ENCODE peak calls at places on chromosomes 2 and 18, in seven cellular contexts. W is aorta, B is Peyer's patch, M is OCI-LY7, Z is mesendoderm, X is heart right ventricle, P is lung. U is an unnamed sample.

GRCh38 chr2:133360882-133361281 is 207.4 kb downstream of the NCKAP5 start:
- DNase-seq in W (no peak), B (no peak), M (no peak), Z (no peak), X (no peak), P (no peak), U (no peak)

GRCh38 chr2:158967114-158967730 is 1.2 kb upstream of the TANC1 start:
- DNase-seq in W (no peak), B (no peak), M (no peak), Z (peak), X (no peak), P (no peak), U (no peak)

GRCh38 chr2:100831158-100831715 is 11.3 kb downstream of the NPAS2 start:
- DNase-seq in W (no peak), B (no peak), M (no peak), Z (no peak), X (no peak), P (no peak), U (no peak)

GRCh38 chr2:149773006-149773405 is 185.4 kb upstream of the MMADHC start:
- DNase-seq in W (no peak), B (no peak), M (no peak), Z (no peak), X (no peak), P (no peak), U (no peak)

GRCh38 chr18:57441395-57441794 is 6.2 kb downstream of the ONECUT2 start:
- DNase-seq in W (no peak), B (no peak), M (no peak), Z (peak), X (no peak), P (no peak), U (no peak)

GRCh38 chr2:147051814-147052213 is 793.0 kb upstream of the ACVR2A start:
- DNase-seq in W (no peak), B (no peak), M (no peak), Z (no peak), X (no peak), P (no peak), U (no peak)

GRCh38 chr2:26816893-26817292 is 31.0 kb downstream of the CENPA start:
- DNase-seq in W (no peak), B (no peak), M (no peak), Z (peak), X (no peak), P (no peak), U (no peak)

GRCh38 chr2:29325544-29325943 is 210.3 kb downstream of the CLIP4 start:
- DNase-seq in W (no peak), B (no peak), M (no peak), Z (no peak), X (no peak), P (no peak), U (no peak)

GRCh38 chr2:201733544-201733943 is 35.1 kb upstream of the MPP4 start:
- DNase-seq in W (no peak), B (no peak), M (no peak), Z (no peak), X (no peak), P (no peak), U (no peak)

GRCh38 chr2:171210864-171211431 is 50.3 kb upstream of the TLK1 start:
- DNase-seq in W (no peak), B (peak), M (peak), Z (peak), X (no peak), P (no peak), U (no peak)

GRCh38 chr18:45255142-45255890 is 360.0 kb upstream of the SLC14A2 start:
- DNase-seq in W (no peak), B (peak), M (no peak), Z (peak), X (no peak), P (no peak), U (peak)

GRCh38 chr2:234329202-234329930 is 167.5 kb downstream of the ARL4C start:
- DNase-seq in W (no peak), B (no peak), M (no peak), Z (no peak), X (no peak), P (peak), U (no peak)

GRCh38 chr2:170396799-170397459 is 219.0 kb downstream of the MYO3B start:
- DNase-seq in W (no peak), B (no peak), M (peak), Z (peak), X (no peak), P (no peak), U (no peak)

GRCh38 chr2:9207641-9208301 is 1.2 kb downstream of the ASAP2 start:
- DNase-seq in W (no peak), B (peak), M (no peak), Z (peak), X (no peak), P (peak), U (no peak)

GRCh38 chr2:368386-368785 is 80.5 kb upstream of the ALKAL2 start:
- DNase-seq in W (no peak), B (no peak), M (no peak), Z (no peak), X (no peak), P (no peak), U (no peak)

GRCh38 chr2:190459881-190460280 is 51.7 kb downstream of the MFSD6 start:
- DNase-seq in W (no peak), B (no peak), M (no peak), Z (no peak), X (no peak), P (no peak), U (no peak)

GRCh38 chr2:23429036-23429435 is 44.1 kb downstream of the KLHL29 start:
- DNase-seq in W (no peak), B (no peak), M (no peak), Z (no peak), X (no peak), P (no peak), U (no peak)

GRCh38 chr18:75211002-75211621 is 515 bp downstream of the TSHZ1 start:
- DNase-seq in W (no peak), B (peak), M (peak), Z (peak), X (no peak), P (no peak), U (no peak)

GRCh38 chr2:37529830-37530452 is 141.5 kb downstream of the CDC42EP3 start:
- DNase-seq in W (no peak), B (no peak), M (no peak), Z (no peak), X (no peak), P (no peak), U (no peak)

GRCh38 chr2:177393381-177393780 is 808 bp downstream of the AGPS start:
- DNase-seq in W (no peak), B (no peak), M (no peak), Z (peak), X (no peak), P (no peak), U (no peak)

GRCh38 chr2:2656046-2656715 is 325.1 kb upstream of the MYT1L start:
- DNase-seq in W (peak), B (no peak), M (no peak), Z (no peak), X (no peak), P (no peak), U (no peak)

GRCh38 chr2:108919571-108920373 is 69.2 kb downstream of the EDAR start:
- DNase-seq in W (peak), B (peak), M (no peak), Z (no peak), X (no peak), P (no peak), U (no peak)

DNA sequence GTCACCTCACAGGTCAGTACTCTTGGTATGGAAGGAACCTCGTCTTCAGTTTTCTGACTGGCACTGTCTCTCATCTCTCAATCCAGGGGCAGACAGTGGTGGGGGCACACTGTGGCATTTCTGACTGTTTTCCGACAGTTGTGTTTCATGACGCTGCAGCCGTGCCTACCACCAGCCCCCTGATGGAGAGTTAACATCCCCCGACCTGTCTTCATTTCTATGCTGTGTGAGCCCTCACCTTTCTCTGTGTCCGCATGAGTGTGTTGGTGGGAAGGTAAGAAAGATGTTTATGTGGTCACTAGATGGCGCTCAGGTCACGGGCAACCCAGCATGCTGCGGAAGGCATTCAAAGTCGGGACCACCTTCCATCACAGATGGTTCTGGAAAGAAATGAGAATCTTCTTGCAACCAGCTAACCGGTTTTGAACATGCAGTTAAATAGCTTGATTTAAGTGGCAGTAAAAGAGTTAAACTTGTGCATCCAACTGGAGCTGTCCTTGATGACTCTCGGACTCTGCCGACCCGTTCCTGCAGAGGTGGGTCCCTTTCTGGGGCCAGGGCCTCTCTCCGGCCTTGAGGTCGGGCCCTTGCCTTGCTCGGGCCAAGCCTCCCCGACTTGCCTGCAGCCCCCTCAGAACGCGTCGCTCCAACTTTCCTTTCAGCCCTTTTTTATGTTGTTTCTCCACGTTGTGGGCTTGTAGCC is 92.4 kb downstream of the DYSF start:
- DNase-seq in W (peak), B (peak), M (peak), Z (peak), X (peak), P (no peak), U (no peak)
- H3K4me3 ChIP-seq in W (no peak), B (no peak), M (peak), Z (no peak), X (no peak), P (no peak), U (no peak)

DNA sequence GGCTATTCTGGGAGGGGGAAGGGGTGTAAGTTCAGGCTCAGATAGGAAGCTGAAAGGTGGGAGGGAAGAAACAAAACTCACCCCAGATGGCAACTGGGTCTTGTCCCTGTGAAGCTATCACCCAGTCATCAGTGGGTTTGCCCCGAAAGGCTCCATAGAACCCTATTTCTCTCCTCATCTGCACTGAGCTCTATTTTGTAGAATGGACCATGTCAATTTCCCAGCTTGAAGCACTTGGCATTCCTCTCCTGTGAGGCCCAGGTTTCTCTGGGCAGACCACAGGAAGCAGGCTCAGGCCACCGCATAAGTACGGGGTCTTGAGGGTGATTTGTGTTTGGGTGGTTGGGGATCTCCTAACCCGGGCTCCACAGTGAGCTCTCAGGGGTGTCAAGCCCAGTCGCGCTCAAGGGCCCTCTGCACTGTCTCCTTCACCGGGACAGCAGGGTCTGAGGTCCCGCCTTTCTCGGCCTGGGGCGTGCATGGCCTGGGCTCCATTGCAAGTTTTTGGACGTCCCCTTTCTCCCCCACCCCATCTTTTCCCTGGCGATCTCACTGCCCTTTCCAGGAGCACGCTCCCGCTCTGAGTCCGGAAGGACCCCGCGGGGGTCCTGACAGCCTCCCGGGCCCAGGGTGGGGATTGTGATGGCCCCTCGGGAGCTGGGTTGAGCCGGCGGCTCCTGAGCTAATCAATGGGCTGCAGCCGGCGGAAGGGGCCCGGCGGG is 27.3 kb upstream of the NOTO start:
- DNase-seq in W (no peak), B (no peak), M (no peak), Z (peak), X (no peak), P (no peak), U (no peak)
- H3K4me3 ChIP-seq in W (no peak), B (peak), M (no peak), Z (peak), X (peak), P (no peak), U (peak)

GRCh38 chr2:237857791-237858190 is 1.6 kb upstream of the RAMP1 start:
- DNase-seq in W (no peak), B (no peak), M (no peak), Z (no peak), X (no peak), P (no peak), U (no peak)

GRCh38 chr2:237859082-237859433 is 365 bp upstream of the RAMP1 start:
- DNase-seq in W (no peak), B (no peak), M (no peak), Z (peak), X (no peak), P (no peak), U (no peak)

GRCh38 chr2:237860273-237860935 is 981 bp downstream of the RAMP1 start:
- DNase-seq in W (peak), B (no peak), M (no peak), Z (no peak), X (no peak), P (no peak), U (no peak)

GRCh38 chr2:237859533-237860272 is at the start of gene RAMP1:
- DNase-seq in W (peak), B (no peak), M (no peak), Z (peak), X (no peak), P (no peak), U (no peak)

GRCh38 chr2:237858294-237859081 is 935 bp upstream of the RAMP1 start:
- DNase-seq in W (peak), B (peak), M (peak), Z (peak), X (peak), P (peak), U (peak)
- H3K4me3 ChIP-seq in W (no peak), B (no peak), M (no peak), Z (no peak), X (peak), P (no peak), U (no peak)

DNA sequence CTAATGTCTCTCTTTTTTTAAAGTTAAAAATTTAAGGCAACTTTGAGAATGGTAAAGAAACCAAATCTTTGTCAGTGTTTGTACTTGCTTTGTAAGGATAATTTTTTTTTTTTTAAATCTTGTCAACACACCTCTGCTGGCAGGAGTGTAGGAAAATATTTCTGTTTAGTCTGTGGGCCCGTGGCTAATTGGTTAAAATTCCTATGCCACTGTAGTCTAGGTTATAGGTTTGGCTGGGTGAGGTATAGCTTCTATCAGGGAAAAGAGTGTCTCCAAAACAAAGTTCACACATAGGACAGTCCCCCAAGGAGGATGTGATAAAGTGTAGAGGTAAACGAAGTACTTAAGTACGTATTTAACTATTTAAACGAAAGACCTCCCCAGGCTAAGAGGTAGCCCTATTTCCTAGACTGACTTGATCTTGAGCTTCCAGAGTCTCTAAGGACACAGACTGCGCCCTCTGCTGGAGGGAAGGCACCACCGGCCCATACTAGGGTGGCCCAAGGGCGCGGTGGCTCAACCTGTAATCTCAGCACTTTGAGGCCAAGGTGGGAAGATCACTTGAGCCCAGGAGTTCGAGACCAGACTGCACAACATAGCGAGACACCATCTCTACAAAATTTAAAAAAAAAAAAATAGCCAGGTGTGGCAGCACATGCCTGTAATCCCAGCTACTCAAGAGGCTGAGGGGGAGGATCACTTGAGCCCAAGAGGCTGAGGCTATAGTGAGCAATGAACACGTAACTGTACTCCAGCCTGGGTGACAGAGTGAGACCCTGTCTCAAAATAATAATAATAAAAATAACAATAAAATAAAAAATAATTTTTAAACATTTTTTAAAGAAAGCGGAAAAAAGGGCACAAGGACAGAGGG is 8.9 kb downstream of the TEX44 start:
- DNase-seq in W (peak), B (peak), M (peak), Z (peak), X (peak), P (peak), U (no peak)
- H3K4me3 ChIP-seq in W (no peak), B (no peak), M (no peak), Z (no peak), X (no peak), P (no peak), U (no peak)

DNA sequence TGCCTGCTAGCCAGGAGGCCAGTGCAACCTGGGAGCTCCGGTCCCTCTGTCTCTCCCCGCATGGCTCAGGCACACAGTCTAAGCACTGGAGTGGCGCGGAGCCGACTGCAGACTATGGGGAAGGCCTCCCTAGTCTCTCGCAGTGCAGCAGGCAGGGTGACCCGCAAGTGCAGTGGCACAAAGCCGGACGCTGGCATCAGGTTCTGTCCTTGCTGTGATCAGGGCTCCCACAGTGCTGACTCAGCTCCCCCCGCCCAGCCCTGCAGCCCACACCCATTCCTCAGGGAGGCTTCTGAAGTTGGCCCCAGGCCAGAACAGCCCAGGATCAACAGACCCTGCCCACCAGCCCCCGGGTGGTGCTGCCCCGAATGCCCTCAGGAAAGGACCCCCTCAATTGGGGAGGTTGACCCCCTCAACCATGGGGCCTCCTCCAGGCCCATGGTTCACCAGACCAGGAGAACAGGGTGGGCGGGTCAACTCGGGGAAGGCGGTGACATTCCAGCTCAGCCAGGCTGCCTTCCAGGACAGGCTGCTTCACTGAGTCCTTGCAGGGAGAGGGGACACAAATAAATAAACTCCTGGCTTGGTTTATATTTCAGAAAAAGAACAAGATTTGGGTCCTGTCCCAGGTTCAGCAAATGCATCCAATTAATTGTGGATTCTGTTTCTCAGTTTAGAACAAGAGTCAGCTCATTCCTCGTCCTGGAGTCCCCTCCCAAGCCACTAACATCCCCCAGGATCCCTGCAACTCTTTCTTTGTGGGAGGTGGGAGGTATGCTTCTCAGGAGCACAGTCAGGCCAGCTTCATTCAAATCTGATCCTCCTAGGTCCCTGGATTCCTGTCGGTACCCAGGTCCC is 12.2 kb downstream of the BIN1 start:
- DNase-seq in W (peak), B (no peak), M (no peak), Z (peak), X (no peak), P (no peak), U (no peak)
- H3K4me3 ChIP-seq in W (no peak), B (no peak), M (no peak), Z (no peak), X (no peak), P (no peak), U (no peak)

DNA sequence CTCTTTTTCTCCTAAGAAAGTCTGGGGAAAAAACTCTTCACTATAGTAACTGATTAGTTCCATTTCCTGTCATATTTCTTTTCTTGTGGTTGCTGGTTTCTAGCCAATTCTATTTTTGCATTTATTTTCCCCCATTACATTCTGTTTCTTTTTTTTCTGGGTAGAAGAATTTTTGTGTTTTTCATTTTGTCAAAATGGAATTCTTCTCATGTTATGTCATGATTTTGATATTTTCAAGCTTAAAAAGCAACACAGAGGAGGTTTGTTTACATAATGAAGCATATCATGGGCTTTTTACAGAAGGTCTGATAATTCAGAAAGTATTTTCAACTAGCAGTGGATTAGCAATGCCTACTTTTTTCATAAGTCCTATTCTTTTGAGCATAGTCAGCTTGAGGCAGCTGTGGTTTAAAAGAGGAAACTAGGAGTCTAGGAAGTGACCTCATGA is 102.0 kb downstream of the MAP2 start:
- DNase-seq in W (no peak), B (no peak), M (no peak), Z (no peak), X (no peak), P (no peak), U (peak)
- H3K4me3 ChIP-seq in W (no peak), B (no peak), M (no peak), Z (no peak), X (no peak), P (no peak), U (no peak)

U was measured in skeletal muscle cell.